ENCODE peak calls at places on chromosomes 4 and X, in eight cellular contexts. J is colonic mucosa, I is GM12878, P is WERI-Rb-1, S is AG04450, H is mesothelial cell of epicardium, O is transverse colon, G is heart left ventricle. Z is an unnamed sample.
A peak's percentile ranks its signal among the peaks of the same experiment; 100 is the strongest.

GRCh38 chr4:145098675-145099037 is 545 bp downstream of the ABCE1 start:
- DNase-seq in J (peak; percentile 42), I (no peak), P (no peak), S (no peak), H (no peak), O (peak; percentile 16), G (no peak), Z (peak; percentile 30)

GRCh38 chr4:1973661-1974060 is 35.1 kb downstream of the NELFA start:
- DNase-seq in J (no peak), I (no peak), P (no peak), S (no peak), H (no peak), O (no peak), G (no peak), Z (no peak)

GRCh38 chr4:115927382-115927781 is 814.0 kb upstream of the NDST4 start:
- DNase-seq in J (no peak), I (no peak), P (no peak), S (no peak), H (no peak), O (no peak), G (no peak), Z (no peak)

GRCh38 chrX:30196322-30196721 is 19.0 kb upstream of the MAGEB2 start:
- DNase-seq in J (no peak), I (no peak), P (no peak), S (no peak), H (no peak), O (no peak), G (no peak), Z (no peak)

GRCh38 chr4:14897217-14897616 is 105.1 kb upstream of the CPEB2 start:
- DNase-seq in J (no peak), I (no peak), P (no peak), S (no peak), H (no peak), O (no peak), G (no peak), Z (no peak)

GRCh38 chr4:89410687-89411086 is 103.1 kb upstream of the GPRIN3 start:
- DNase-seq in J (no peak), I (no peak), P (no peak), S (no peak), H (no peak), O (no peak), G (no peak), Z (no peak)

GRCh38 chr4:189081831-189082230 is 858.8 kb upstream of the FRG1 start:
- DNase-seq in J (no peak), I (no peak), P (no peak), S (no peak), H (no peak), O (no peak), G (no peak), Z (no peak)

GRCh38 chr4:33150139-33150538 is 2430.0 kb downstream of the PCDH7 start:
- DNase-seq in J (no peak), I (no peak), P (no peak), S (no peak), H (no peak), O (no peak), G (no peak), Z (no peak)

GRCh38 chrX:10496345-10496965 is 123.9 kb downstream of the MID1 start:
- DNase-seq in J (no peak), I (no peak), P (no peak), S (peak; percentile 66), H (no peak), O (no peak), G (no peak), Z (no peak)

GRCh38 chrX:41561045-41561444 is 113.9 kb downstream of the NYX start:
- DNase-seq in J (no peak), I (peak; percentile 17), P (no peak), S (peak; percentile 70), H (no peak), O (no peak), G (no peak), Z (no peak)

GRCh38 chr4:181108237-181108636 is 1135.0 kb upstream of the TENM3 start:
- DNase-seq in J (no peak), I (no peak), P (no peak), S (no peak), H (no peak), O (no peak), G (no peak), Z (no peak)

GRCh38 chr4:155772459-155773195 is 13.8 kb downstream of the GUCY1B1 start:
- DNase-seq in J (no peak), I (no peak), P (no peak), S (no peak), H (no peak), O (no peak), G (no peak), Z (no peak)

GRCh38 chr4:67762091-67762490 is 7.9 kb upstream of the GNRHR start:
- DNase-seq in J (no peak), I (peak; percentile 45), P (no peak), S (no peak), H (no peak), O (no peak), G (no peak), Z (no peak)

GRCh38 chrX:8971116-8971515 is 62.8 kb downstream of the FAM9B start:
- DNase-seq in J (no peak), I (no peak), P (no peak), S (peak; percentile 26), H (no peak), O (no peak), G (no peak), Z (no peak)

GRCh38 chr4:173319696-173320095 is 14.5 kb downstream of the HMGB2 start:
- DNase-seq in J (no peak), I (no peak), P (no peak), S (no peak), H (no peak), O (no peak), G (no peak), Z (no peak)

GRCh38 chr4:173314715-173315114 is 19.4 kb downstream of the HMGB2 start:
- DNase-seq in J (no peak), I (no peak), P (no peak), S (no peak), H (no peak), O (no peak), G (no peak), Z (no peak)

GRCh38 chr4:173317003-173317402 is 17.2 kb downstream of the HMGB2 start:
- DNase-seq in J (no peak), I (no peak), P (peak; percentile 43), S (no peak), H (no peak), O (no peak), G (no peak), Z (no peak)

GRCh38 chr4:173316060-173316459 is 18.1 kb downstream of the HMGB2 start:
- DNase-seq in J (no peak), I (no peak), P (no peak), S (no peak), H (no peak), O (no peak), G (no peak), Z (no peak)

DNA sequence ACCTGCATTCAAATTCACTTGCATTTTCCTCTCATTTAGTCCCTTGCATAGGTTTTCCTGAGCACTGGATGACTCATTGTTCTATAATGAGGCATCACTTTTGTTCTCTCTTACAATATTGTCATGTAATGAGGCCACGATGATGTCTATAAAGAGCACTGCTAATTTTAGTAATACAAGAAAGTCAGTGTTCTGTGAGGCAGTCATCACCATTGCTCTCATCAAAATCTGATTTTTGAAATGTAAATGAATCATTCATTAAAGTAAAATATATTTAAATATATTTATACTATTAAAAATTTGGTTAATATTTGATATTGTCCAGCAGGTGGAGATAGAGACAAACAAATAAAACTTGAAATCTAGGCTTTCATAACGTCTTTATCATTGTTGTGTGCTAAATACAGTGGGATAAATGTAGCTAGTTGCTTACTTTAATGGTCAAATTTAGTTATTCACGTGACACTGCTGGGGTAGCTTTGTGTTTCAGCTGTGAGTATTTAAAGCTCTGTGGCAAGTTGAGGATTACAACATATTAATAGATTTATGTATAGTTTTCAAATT is 15.4 kb downstream of the HMGB2 start:
- DNase-seq in J (no peak), I (no peak), P (no peak), S (no peak), H (no peak), O (no peak), G (no peak), Z (no peak)
- TF ChIP-seq CTCF in J (peak; percentile 21), I (no peak), P (no peak), S (peak; percentile 27), H (peak; percentile 82), O (no peak), G (peak; percentile 73), Z (peak; percentile 71)

DNA sequence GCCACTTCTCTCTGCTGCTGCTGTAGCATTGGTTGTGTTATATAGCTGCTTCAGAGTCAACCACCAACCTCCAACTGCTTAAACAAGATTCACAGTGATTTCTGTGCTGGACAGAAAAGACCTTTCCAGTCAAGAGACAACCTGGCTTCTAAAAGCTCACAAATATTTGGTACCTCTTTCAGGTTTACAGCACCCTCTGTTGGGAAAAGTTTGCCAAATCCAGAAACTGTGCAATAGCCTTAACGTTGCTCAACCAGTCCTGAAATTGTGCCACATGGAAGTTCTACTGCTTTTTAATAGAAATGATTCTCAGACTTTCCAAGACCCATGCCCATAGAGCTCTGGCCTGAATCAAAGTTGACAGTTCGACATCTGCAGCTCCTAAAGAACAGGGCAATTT is 842.1 kb upstream of the HTR2C start:
- DNase-seq in J (no peak), I (no peak), P (no peak), S (no peak), H (no peak), O (no peak), G (no peak), Z (no peak)
- TF ChIP-seq CTCF in J (no peak), I (no peak), P (no peak), S (no peak), H (no peak), O (no peak), G (no peak), Z (no peak)

DNA sequence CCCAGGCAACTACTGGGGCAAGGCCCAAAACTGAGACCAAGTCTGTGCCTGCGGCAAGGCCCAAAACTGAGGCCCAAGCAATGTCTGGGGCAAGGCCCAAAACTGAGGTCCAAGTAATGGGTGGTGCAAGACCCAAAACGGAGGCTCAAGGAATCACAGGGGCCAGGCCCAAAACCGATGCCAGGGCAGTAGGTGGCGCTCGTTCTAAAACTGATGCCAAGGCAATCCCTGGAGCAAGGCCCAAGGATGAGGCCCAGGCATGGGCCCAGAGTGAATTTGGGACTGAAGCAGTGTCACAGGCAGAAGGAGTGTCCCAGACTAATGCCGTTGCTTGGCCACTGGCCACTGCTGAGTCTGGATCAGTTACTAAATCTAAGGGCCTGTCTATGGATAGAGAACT is 2.7 kb downstream of the GPRASP2 start:
- DNase-seq in J (no peak), I (no peak), P (no peak), S (no peak), H (no peak), O (no peak), G (no peak), Z (no peak)
- TF ChIP-seq CTCF in J (no peak), I (no peak), P (no peak), S (no peak), H (no peak), O (no peak), G (no peak), Z (no peak)

DNA sequence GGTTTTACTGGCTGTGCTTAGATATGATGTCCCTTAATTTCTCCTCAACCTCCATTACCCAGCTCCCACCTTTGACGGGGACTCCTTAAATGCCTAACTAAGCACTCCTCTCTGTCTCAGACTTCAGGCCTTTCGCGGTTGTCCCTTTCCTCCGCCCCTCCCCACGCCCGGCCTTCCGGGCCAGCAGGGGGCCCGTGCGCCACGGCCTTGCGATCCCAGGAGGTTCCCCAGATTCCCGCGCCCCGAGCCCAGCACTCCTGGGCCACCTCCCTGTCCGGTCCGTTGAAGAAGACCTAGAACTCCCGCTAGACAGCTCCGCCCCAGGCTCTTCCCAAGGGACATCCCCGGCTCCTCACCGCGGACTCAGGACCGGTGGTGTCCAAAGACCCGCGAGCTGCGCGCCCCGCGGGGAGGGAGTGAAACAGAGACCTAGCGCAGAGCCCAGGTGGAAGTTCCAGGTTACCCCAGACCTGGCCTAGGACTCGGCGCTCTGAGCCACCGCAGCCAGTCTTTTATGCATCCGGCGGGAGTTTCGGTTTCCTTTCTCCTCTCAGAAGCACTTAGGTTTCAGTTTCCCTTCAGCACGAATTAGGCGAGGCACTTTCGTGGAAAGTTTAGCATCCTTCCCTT is at the start of gene DDX60:
- DNase-seq in J (peak; percentile 86), I (peak; percentile 68), P (no peak), S (peak; percentile 37), H (peak; percentile 35), O (peak; percentile 88), G (peak; percentile 84), Z (peak; percentile 79)
- TF ChIP-seq CTCF in J (no peak), I (no peak), P (no peak), S (peak; percentile 62), H (peak; percentile 39), O (peak; percentile 72), G (peak; percentile 56), Z (peak; percentile 35)